ENCODE peak calls at places on chromosomes 7 and 10, in eight cellular contexts. H is activated CD8-positive, alpha-beta memory T cell treated with anti-CD3 and anti-CD28 coated beads, Interleukin-2, amount 50 U/mL, for 48 hours; Y is endothelial cell; R is cardiac septum; N is NCI-H2029 treated with DMSO at 0.1 percent for 48 hours; F is left lobe of liver; O is astrocyte of the spinal cord; J is activated T-helper 9 cell treated with anti-CD3 and anti-CD28 coated beads, Interleukin-2, amount 50 U/mL, for 16 hours. B is an unnamed sample.

GRCh38 chr10:35827783-35828182 is 185.7 kb upstream of the FZD8 start:
- DNase-seq in F (no peak), Y (no peak), H (no peak), N (no peak), J (no peak), R (no peak), O (no peak), B (no peak)

GRCh38 chr7:155405399-155406318 is 52.3 kb upstream of the EN2 start:
- DNase-seq in Y (peak), H (no peak), J (no peak), F (no peak), O (no peak), N (no peak), R (no peak), B (no peak)

GRCh38 chr10:988667-989545 is 672 bp downstream of the GTPBP4 start:
- DNase-seq in H (no peak), N (no peak), J (no peak), O (no peak), Y (no peak), F (peak), R (peak), B (no peak)

GRCh38 chr7:131007439-131008330 is 273.7 kb upstream of the KLF14 start:
- DNase-seq in R (no peak), Y (peak), N (peak), H (peak), F (no peak), O (peak), J (peak), B (peak)

GRCh38 chr7:14720792-14721191 is 181.8 kb downstream of the DGKB start:
- DNase-seq in H (no peak), J (no peak), O (no peak), F (no peak), Y (no peak), N (no peak), R (no peak), B (no peak)

GRCh38 chr7:3408814-3409595 is 108.0 kb downstream of the SDK1 start:
- DNase-seq in N (peak), R (no peak), O (no peak), F (no peak), H (no peak), J (no peak), Y (no peak), B (no peak)

GRCh38 chr7:91353923-91354322 is 89.7 kb downstream of the FZD1 start:
- DNase-seq in R (no peak), J (no peak), N (no peak), Y (no peak), H (no peak), F (no peak), O (no peak), B (no peak)

GRCh38 chr10:77131214-77131613 is 506.4 kb downstream of the KCNMA1 start:
- DNase-seq in Y (no peak), N (no peak), F (no peak), J (no peak), H (no peak), O (peak), R (no peak), B (no peak)

GRCh38 chr7:26186364-26187311 is 13.9 kb downstream of the HNRNPA2B1 start:
- DNase-seq in F (no peak), Y (no peak), J (no peak), R (no peak), O (no peak), N (no peak), H (no peak), B (no peak)

B was measured in LNCaP clone FGC.